ENCODE peak calls at places on chromosome 20, in seven cellular contexts. K is brain microvascular endothelial cell, M is mesenchymal stem cell, O is stomach, G is esophagus squamous epithelium, Q is pancreas, D is right cardiac atrium. J is an unnamed sample.

GRCh38 chr20:61924858-61925554 is 140.7 kb downstream of the TAF4 start:
- DNase-seq in Q (no peak), K (no peak), G (no peak), O (no peak), M (no peak), D (no peak), J (no peak)

GRCh38 chr20:3661060-3661820 is 2.0 kb downstream of the GFRA4 start:
- DNase-seq in K (no peak), D (peak), O (no peak), G (no peak), M (no peak), Q (no peak), J (peak)

GRCh38 chr20:14597206-14597715 is 259.8 kb upstream of the FLRT3 start:
- DNase-seq in K (no peak), D (no peak), M (no peak), G (no peak), Q (no peak), O (no peak), J (no peak)

GRCh38 chr20:47926731-47927130 is 141.4 kb upstream of the SULF2 start:
- DNase-seq in M (no peak), O (no peak), D (no peak), G (no peak), K (no peak), Q (no peak), J (no peak)

GRCh38 chr20:10935658-10936057 is 261.9 kb upstream of the JAG1 start:
- DNase-seq in O (no peak), D (no peak), G (no peak), K (no peak), M (no peak), Q (no peak), J (no peak)

GRCh38 chr20:45592574-45593189 is 13.6 kb upstream of the WFDC8 start:
- DNase-seq in K (peak), Q (no peak), D (no peak), O (no peak), G (no peak), M (peak), J (no peak)

GRCh38 chr20:55057779-55058415 is 582.5 kb downstream of the DOK5 start:
- DNase-seq in D (peak), G (no peak), O (no peak), M (no peak), Q (no peak), K (no peak), J (no peak)

GRCh38 chr20:34112600-34113061 is 588 bp upstream of the EIF2S2 start:
- DNase-seq in K (peak), G (no peak), Q (no peak), O (peak), M (no peak), D (peak), J (no peak)

GRCh38 chr20:60586417-60587105 is 628.3 kb downstream of the CDH26 start:
- DNase-seq in Q (no peak), M (no peak), D (peak), K (no peak), O (no peak), G (no peak), J (no peak)

GRCh38 chr20:24746351-24746685 is 202.8 kb upstream of the CST7 start:
- DNase-seq in O (peak), K (no peak), M (no peak), G (no peak), Q (peak), D (no peak), J (no peak)

GRCh38 chr20:32975698-32976674 is 28.2 kb downstream of the SUN5 start:
- DNase-seq in K (no peak), O (no peak), G (no peak), Q (no peak), M (no peak), D (peak), J (no peak)

GRCh38 chr20:7180261-7181045 is 413.0 kb downstream of the BMP2 start:
- DNase-seq in K (no peak), O (no peak), G (no peak), Q (no peak), M (peak), D (no peak), J (no peak)

GRCh38 chr20:24866008-24866407 is 83.1 kb upstream of the CST7 start:
- DNase-seq in G (no peak), K (no peak), M (no peak), Q (no peak), O (no peak), D (no peak), J (no peak)

GRCh38 chr20:1992359-1992758 is 1.5 kb downstream of the PDYN start:
- DNase-seq in G (no peak), Q (no peak), M (no peak), O (no peak), K (no peak), D (no peak), J (no peak)

GRCh38 chr20:49724637-49725606 is 11.2 kb upstream of the B4GALT5 start:
- DNase-seq in G (no peak), O (no peak), Q (peak), M (peak), K (no peak), D (peak), J (no peak)

GRCh38 chr20:37238426-37238825 is 23.2 kb downstream of the GHRH start:
- DNase-seq in Q (no peak), G (no peak), O (no peak), D (no peak), K (no peak), M (no peak), J (no peak)

GRCh38 chr20:371755-372542 is 8.6 kb upstream of the TRIB3 start:
- DNase-seq in D (peak), K (peak), Q (peak), G (no peak), M (peak), O (peak), J (no peak)

GRCh38 chr20:4726710-4727391 is 5.1 kb downstream of the PRND start:
- DNase-seq in G (no peak), Q (no peak), K (peak), O (no peak), D (no peak), M (peak), J (no peak)

GRCh38 chr20:48383252-48383651 is 444.5 kb downstream of the PREX1 start:
- DNase-seq in G (no peak), M (no peak), K (no peak), Q (no peak), D (no peak), O (no peak), J (no peak)

GRCh38 chr20:45629496-45630100 is at the start of gene WFDC10A:
- DNase-seq in M (peak), G (no peak), Q (peak), K (peak), D (peak), O (peak), J (no peak)

GRCh38 chr20:17645546-17646208 is 36.4 kb downstream of the RRBP1 start:
- DNase-seq in D (peak), Q (peak), M (no peak), O (no peak), K (no peak), G (no peak), J (no peak)

GRCh38 chr20:615494-615893 is 5.4 kb upstream of the TCF15 start:
- DNase-seq in K (no peak), O (no peak), Q (no peak), M (no peak), G (no peak), D (no peak), J (no peak)

GRCh38 chr20:37991506-37992302 is 41.6 kb downstream of the TTI1 start:
- DNase-seq in G (no peak), D (no peak), M (no peak), O (no peak), Q (no peak), K (no peak), J (no peak)

GRCh38 chr20:53608456-53609413 is 15.1 kb upstream of the ZNF217 start:
- DNase-seq in M (peak), D (peak), O (peak), K (no peak), G (no peak), Q (no peak), J (no peak)

GRCh38 chr20:12511499-12511898 is 497.3 kb upstream of the SPTLC3 start:
- DNase-seq in M (no peak), O (no peak), D (no peak), K (no peak), Q (no peak), G (no peak), J (no peak)

GRCh38 chr20:41151134-41151869 is 14.0 kb downstream of the PLCG1 start:
- DNase-seq in O (no peak), D (peak), M (no peak), K (no peak), G (no peak), Q (no peak), J (no peak)

GRCh38 chr20:64103871-64104666 is 3.3 kb downstream of the NPBWR2 start:
- DNase-seq in K (no peak), M (no peak), O (no peak), D (peak), G (no peak), Q (peak), J (peak)

GRCh38 chr20:11869641-11870040 is 48.1 kb upstream of the BTBD3 start:
- DNase-seq in D (no peak), M (no peak), Q (no peak), K (no peak), G (no peak), O (no peak), J (no peak)

GRCh38 chr20:53706511-53707031 is 112.9 kb upstream of the ZNF217 start:
- DNase-seq in G (no peak), M (peak), D (no peak), O (no peak), Q (no peak), K (peak), J (no peak)

GRCh38 chr20:32681175-32682084 is 7.7 kb upstream of the C20orf203 start:
- DNase-seq in Q (no peak), K (no peak), D (no peak), G (no peak), M (peak), O (no peak), J (no peak)

GRCh38 chr20:407953-408842 is at the start of gene RBCK1:
- DNase-seq in O (peak), Q (peak), K (peak), G (no peak), D (peak), M (peak), J (peak)

GRCh38 chr20:13821876-13822275 is 37.0 kb downstream of the NDUFAF5 start:
- DNase-seq in Q (no peak), D (no peak), O (no peak), G (no peak), K (no peak), M (peak), J (no peak)

GRCh38 chr20:34083137-34083536 is 28.9 kb downstream of the EIF2S2 start:
- DNase-seq in Q (peak), G (no peak), D (peak), O (peak), K (peak), M (peak), J (no peak)

GRCh38 chr20:4898282-4898681 is 103.0 kb downstream of the SLC23A2 start:
- DNase-seq in G (no peak), M (peak), Q (no peak), K (peak), O (peak), D (peak), J (no peak)

GRCh38 chr20:36274248-36274841 is 31.8 kb upstream of the DLGAP4 start:
- DNase-seq in Q (no peak), D (no peak), G (no peak), M (no peak), O (no peak), K (no peak), J (peak)

GRCh38 chr20:44388466-44389023 is 33.0 kb downstream of the HNF4A start:
- DNase-seq in O (peak), K (peak), D (peak), Q (no peak), M (peak), G (no peak), J (peak)

GRCh38 chr20:43916073-43916874 is 1.6 kb downstream of the TOX2 start:
- DNase-seq in K (no peak), O (no peak), D (no peak), Q (no peak), M (peak), G (no peak), J (no peak)

GRCh38 chr20:44990425-44990824 is 24.1 kb downstream of the STK4 start:
- DNase-seq in G (no peak), D (peak), O (no peak), M (peak), Q (no peak), K (no peak), J (no peak)

GRCh38 chr20:22576733-22577514 is 7.4 kb downstream of the FOXA2 start:
- DNase-seq in K (no peak), D (no peak), O (no peak), M (no peak), Q (peak), G (no peak), J (no peak)
- H3K4me3 ChIP-seq in K (no peak), D (no peak), O (peak), M (no peak), Q (peak), G (no peak), J (no peak)

GRCh38 chr20:20085812-20086211 is 33.5 kb downstream of the CFAP61 start:
- DNase-seq in D (no peak), M (no peak), Q (no peak), O (peak), G (no peak), K (no peak), J (no peak)

GRCh38 chr20:20089018-20089417 is 36.7 kb downstream of the CFAP61 start:
- DNase-seq in D (no peak), K (no peak), M (no peak), G (no peak), Q (no peak), O (no peak), J (no peak)

GRCh38 chr20:20094410-20094809 is 42.1 kb downstream of the CFAP61 start:
- DNase-seq in G (no peak), O (no peak), K (no peak), M (no peak), D (no peak), Q (no peak), J (no peak)

GRCh38 chr20:20092852-20093251 is 40.5 kb downstream of the CFAP61 start:
- DNase-seq in M (no peak), D (no peak), G (no peak), Q (no peak), O (no peak), K (no peak), J (no peak)

DNA sequence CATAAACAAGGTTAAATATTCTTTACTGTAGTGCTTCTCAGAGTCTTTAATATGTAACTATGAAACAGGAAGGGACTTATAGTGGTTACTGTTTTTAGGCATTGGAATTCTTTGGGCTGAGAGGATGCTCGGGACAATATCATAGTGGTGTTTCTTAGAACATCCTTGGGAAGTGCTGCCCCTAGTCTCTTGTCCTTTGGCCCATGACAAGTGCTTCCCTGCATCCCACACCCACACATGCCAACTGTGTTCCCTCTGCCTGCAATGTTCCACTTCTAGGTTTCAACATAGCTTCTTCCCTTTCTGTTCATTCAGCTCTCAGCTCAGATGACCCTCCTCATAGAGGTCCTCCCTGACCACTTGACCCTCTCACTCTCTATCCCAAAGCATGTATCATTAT is 37.6 kb downstream of the CFAP61 start:
- DNase-seq in K (no peak), O (no peak), D (no peak), G (no peak), Q (no peak), M (no peak), J (no peak)
- H3K27ac ChIP-seq in K (no peak), O (no peak), D (no peak), G (no peak), Q (no peak), M (no peak), J (no peak)

DNA sequence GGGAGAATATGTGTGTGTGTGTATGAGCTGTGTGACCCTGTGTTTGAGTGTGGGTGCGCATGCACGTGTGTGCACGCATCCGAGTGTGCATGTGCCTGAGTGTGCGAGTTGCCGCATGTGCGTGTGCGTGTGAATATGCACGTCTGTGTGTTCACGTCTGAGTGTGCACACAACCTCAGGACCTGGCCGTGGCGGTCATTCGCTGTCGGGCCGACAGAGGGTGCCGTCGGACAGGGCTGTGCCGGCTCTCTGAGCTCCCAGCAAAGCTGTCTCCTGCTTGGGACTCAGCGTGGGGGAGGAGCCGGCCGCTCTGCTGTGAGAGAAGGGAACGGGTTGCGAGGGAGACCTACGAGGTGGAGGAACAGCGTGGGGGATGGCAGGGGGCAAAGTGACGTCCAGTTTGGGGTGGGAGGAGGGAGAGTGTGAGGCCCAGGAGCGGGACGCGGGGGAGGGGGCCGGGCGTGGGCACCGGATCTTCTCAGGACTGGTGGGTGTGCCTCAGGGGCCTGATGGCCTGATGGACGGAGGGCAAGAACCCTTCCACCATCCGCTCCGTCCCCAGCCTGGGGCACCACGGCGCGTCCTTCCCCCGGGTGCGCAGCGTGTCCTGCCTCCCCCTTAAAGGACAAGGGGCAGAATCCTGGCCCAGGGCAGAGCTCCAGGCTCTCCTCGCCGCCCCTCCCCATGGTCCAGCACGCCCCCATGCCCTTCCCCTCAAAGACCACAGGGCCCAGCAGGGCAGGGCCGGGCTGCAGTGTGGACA is 19.9 kb downstream of the SLC17A9 start:
- DNase-seq in D (peak), Q (peak), G (peak), O (peak), M (peak), K (peak), J (peak)
- H3K4me3 ChIP-seq in D (no peak), Q (peak), G (no peak), O (peak), M (peak), K (peak), J (no peak)

GRCh38 chr20:58130574-58130973 is 97.9 kb downstream of the ANKRD60 start:
- DNase-seq in Q (no peak), K (no peak), D (no peak), G (no peak), M (no peak), O (no peak), J (no peak)
- H3K27ac ChIP-seq in Q (no peak), K (peak), D (no peak), G (no peak), M (no peak), O (no peak), J (no peak)

DNA sequence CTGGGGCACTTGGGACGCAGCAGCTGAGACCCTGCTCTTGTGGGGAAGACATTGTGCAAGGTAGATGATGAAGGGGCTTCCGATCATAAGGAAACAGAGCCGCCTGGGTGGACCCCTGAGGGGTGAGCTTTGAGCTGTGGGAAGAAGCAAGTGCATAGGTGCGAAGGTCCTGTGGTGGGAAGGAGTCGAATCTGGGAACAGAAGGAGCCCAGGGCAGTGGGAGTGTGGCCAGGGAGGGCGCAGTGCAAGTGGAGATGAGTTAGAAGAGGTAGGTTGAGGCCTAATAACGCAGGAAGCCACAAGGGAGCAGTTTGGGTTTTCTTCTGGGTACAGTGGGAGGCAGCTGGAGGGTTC is 10.3 kb downstream of the RBM38 start:
- DNase-seq in K (no peak), Q (peak), D (no peak), M (no peak), G (no peak), O (no peak), J (no peak)
- H3K4me3 ChIP-seq in K (no peak), Q (no peak), D (no peak), M (no peak), G (no peak), O (no peak), J (no peak)

DNA sequence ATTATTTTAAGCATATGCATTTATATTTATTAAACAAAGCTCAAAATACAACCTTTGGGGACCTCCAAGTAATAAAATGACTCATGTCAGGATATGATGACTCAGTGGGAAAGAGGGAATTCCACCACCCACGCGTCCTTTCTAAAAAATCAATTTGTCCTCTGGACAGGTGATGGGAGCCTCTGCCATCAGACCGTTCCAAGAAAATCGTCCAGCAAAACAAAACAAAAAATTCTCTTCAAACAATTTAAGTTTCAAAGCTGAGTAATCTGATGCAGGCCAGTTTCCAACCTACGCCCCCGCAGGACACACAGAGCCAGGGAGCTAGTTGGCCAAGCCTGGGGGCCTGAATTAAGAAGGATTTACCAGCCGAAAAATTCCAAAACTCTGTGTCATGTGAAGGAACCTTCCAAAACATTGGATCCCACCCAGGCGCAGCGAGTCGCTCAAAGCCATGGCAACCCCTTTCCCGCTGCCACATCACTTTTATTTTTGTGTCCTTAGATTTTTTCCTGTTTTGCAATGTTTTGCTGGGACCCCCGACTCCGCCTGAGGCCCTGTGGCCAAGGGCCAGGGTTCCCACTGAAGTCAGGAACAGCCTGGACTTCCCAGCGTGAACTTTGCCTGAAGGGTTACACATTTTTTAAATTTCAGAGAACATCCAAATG is 95.3 kb downstream of the NFATC2 start:
- DNase-seq in Q (no peak), G (no peak), K (peak), D (peak), M (peak), O (no peak), J (no peak)
- H3K27ac ChIP-seq in Q (no peak), G (no peak), K (peak), D (no peak), M (peak), O (peak), J (no peak)

GRCh38 chr20:23084845-23085355 is 1.2 kb downstream of the CD93 start:
- DNase-seq in O (no peak), K (no peak), G (no peak), M (no peak), D (no peak), Q (no peak), J (no peak)
- H3K4me3 ChIP-seq in O (peak), K (no peak), G (peak), M (no peak), D (peak), Q (peak), J (no peak)

GRCh38 chr20:50734730-50735679 is 3.6 kb downstream of the PARD6B start:
- DNase-seq in M (no peak), O (no peak), K (no peak), D (no peak), G (no peak), Q (no peak), J (no peak)
- H3K27ac ChIP-seq in M (no peak), O (peak), K (no peak), D (no peak), G (peak), Q (peak), J (no peak)

J was measured in dorsolateral prefrontal cortex.